ENCODE peak calls at places on chromosomes 12 and 14, in ten cellular contexts. Q is CD8-positive, alpha-beta T cell; E is right cardiac atrium; X is CD4-positive, alpha-beta memory T cell; A is CD4-positive, CD25-positive, alpha-beta regulatory T cell; P is sigmoid colon; K is iPS DF 6.9; I is mammary epithelial cell; R is DND-41; J is fibroblast of lung. V is an unnamed sample.
A peak's percentile ranks its signal among the peaks of the same experiment; 100 is the strongest.

GRCh38 chr14:28294834-28295440 is 471.6 kb upstream of the FOXG1 start:
- DNase-seq in P (no peak), X (no peak), A (no peak), R (no peak), I (peak; percentile 52), J (peak; percentile 22), K (peak; percentile 45), Q (no peak), E (peak; percentile 6), V (no peak)

GRCh38 chr12:102462803-102463499 is 17.4 kb downstream of the IGF1 start:
- DNase-seq in P (no peak), J (peak; percentile 82), A (no peak), K (no peak), Q (no peak), X (no peak), R (no peak), I (no peak), E (no peak), V (no peak)

GRCh38 chr14:93893550-93894329 is 33.4 kb upstream of the FAM181A start:
- DNase-seq in J (no peak), R (no peak), E (peak; percentile 64), Q (no peak), I (no peak), P (no peak), X (no peak), A (no peak), K (peak; percentile 72), V (no peak)

GRCh38 chr14:65941091-65941490 is 528.6 kb downstream of the FUT8 start:
- DNase-seq in R (no peak), I (no peak), X (no peak), P (no peak), Q (no peak), A (no peak), J (no peak), K (no peak), E (no peak), V (no peak)

GRCh38 chr12:121390856-121391255 is 9.1 kb upstream of the RNF34 start:
- DNase-seq in K (no peak), R (no peak), P (no peak), I (peak; percentile 88), A (no peak), Q (no peak), E (no peak), J (no peak), X (no peak), V (no peak)

GRCh38 chr14:73008501-73008900 is 18.4 kb downstream of the ZFYVE1 start:
- DNase-seq in R (no peak), K (no peak), E (no peak), J (peak; percentile 75), P (no peak), I (no peak), X (no peak), A (no peak), Q (no peak), V (no peak)

GRCh38 chr12:76037130-76038105 is 5.8 kb upstream of the PHLDA1 start:
- DNase-seq in P (no peak), E (no peak), I (peak; percentile 70), Q (no peak), A (no peak), J (peak; percentile 93), R (peak; percentile 50), K (no peak), X (peak; percentile 64), V (peak; percentile 63)

GRCh38 chr14:51337520-51337919 is 97.5 kb downstream of the TMX1 start:
- DNase-seq in E (no peak), J (no peak), R (no peak), I (peak; percentile 92), X (no peak), P (no peak), K (no peak), Q (no peak), A (no peak), V (no peak)

GRCh38 chr14:69043598-69044267 is 64.6 kb upstream of the ACTN1 start:
- DNase-seq in E (peak; percentile 61), P (peak; percentile 79), K (no peak), J (peak; percentile 61), Q (no peak), I (no peak), X (no peak), R (no peak), A (no peak), V (no peak)

GRCh38 chr14:69045857-69046351 is 66.8 kb upstream of the ACTN1 start:
- DNase-seq in X (no peak), Q (no peak), K (no peak), P (no peak), R (no peak), A (no peak), I (no peak), E (peak; percentile 72), J (peak; percentile 14), V (no peak)

GRCh38 chr14:69044296-69044695 is 65.2 kb upstream of the ACTN1 start:
- DNase-seq in X (no peak), P (no peak), K (no peak), J (no peak), R (no peak), I (no peak), A (no peak), Q (no peak), E (peak; percentile 35), V (no peak)

GRCh38 chr14:69046468-69046867 is 67.4 kb upstream of the ACTN1 start:
- DNase-seq in P (peak; percentile 83), E (peak; percentile 71), A (no peak), K (no peak), I (no peak), J (peak; percentile 42), X (no peak), Q (no peak), R (no peak), V (no peak)

DNA sequence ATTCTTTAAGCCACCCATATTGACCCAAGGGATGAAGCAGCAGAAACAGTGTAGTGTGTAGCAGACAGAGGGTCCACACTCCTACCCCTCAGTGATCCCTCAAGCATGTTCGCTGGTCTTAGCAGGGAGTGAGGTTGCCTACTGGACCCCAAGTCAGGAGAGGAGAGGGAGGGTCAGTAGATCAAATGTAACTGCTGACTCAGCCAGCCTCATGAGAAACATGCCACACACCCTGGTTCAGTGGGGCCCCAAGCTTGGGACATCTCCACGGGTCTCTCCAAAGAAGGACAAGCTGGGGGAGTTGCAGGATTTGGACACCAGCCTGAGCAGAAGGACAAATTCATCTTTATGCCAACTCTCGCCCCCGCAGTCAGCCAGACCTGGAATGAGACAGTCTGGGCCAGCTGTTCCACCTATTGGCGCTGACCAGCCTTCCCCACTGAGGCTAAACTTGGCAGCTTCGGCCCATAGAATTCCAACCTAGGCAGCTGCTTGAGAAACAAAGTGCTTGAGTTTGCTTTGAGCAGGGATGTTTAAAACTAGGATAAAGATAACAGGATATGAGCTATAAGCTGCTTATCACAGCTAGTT is 66.0 kb upstream of the ACTN1 start:
- DNase-seq in P (no peak), R (no peak), K (no peak), X (no peak), J (peak; percentile 56), A (no peak), Q (no peak), I (peak; percentile 43), E (peak; percentile 73), V (no peak)
- H3K4me1 ChIP-seq in P (peaks cover 68% of the 10 kb centered on the region), R (no peaks in the 10 kb centered on the region), K (peaks cover 13% of the 10 kb centered on the region), X (no peaks in the 10 kb centered on the region), J (peaks cover 34% of the 10 kb centered on the region), A (no peaks in the 10 kb centered on the region), Q (peaks cover 5% of the 10 kb centered on the region), I (peaks cover 17% of the 10 kb centered on the region), E (peaks cover 39% of the 10 kb centered on the region), V (no peaks in the 10 kb centered on the region)

GRCh38 chr12:113525066-113525465 is 53.4 kb upstream of the LHX5 start:
- DNase-seq in Q (no peak), P (no peak), K (no peak), A (no peak), R (no peak), I (no peak), X (no peak), E (no peak), J (no peak), V (no peak)
- H3K9me3 ChIP-seq in Q (no peaks in the 10 kb centered on the region), P (no peaks in the 10 kb centered on the region), K (no peaks in the 10 kb centered on the region), A (no peaks in the 10 kb centered on the region), R (no peaks in the 10 kb centered on the region), I (no peaks in the 10 kb centered on the region), X (no peaks in the 10 kb centered on the region), E (peaks cover 1% of the 10 kb centered on the region), J (no peaks in the 10 kb centered on the region), V (no peaks in the 10 kb centered on the region)

DNA sequence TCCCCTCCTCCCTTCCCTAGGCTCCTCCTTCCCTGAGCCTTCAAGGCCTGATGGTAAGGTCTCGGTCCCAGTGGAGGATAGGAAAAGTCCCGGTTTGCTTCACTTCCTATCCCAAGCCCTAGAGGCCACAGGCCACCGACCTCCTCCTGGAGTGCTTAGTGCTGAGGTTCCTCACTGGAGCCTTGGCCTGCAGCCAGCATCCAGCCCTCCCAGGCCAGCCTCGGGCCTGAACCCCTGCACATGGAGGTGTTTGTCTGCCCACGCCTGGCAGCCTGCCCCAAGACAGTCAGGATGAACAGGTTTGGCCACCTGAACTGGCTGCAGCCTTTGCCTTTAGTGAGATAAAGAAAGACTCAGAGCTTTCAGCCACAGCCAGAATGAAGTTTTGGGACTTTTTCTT is 15.8 kb upstream of the KRT7 start:
- DNase-seq in P (peak; percentile 68), K (no peak), X (no peak), Q (no peak), R (no peak), E (peak; percentile 78), I (peak; percentile 91), J (no peak), A (no peak), V (no peak)
- H3K4me1 ChIP-seq in P (peaks cover 5% of the 10 kb centered on the region), K (no peaks in the 10 kb centered on the region), X (no peaks in the 10 kb centered on the region), Q (no peaks in the 10 kb centered on the region), R (no peaks in the 10 kb centered on the region), E (no peaks in the 10 kb centered on the region), I (peaks cover 64% of the 10 kb centered on the region), J (peaks cover 9% of the 10 kb centered on the region), A (no peaks in the 10 kb centered on the region), V (no peaks in the 10 kb centered on the region)

GRCh38 chr12:131096681-131097181 is 143.0 kb downstream of the ADGRD1 start:
- DNase-seq in J (no peak), R (no peak), I (no peak), K (no peak), A (no peak), X (peak; percentile 14), Q (no peak), P (peak; percentile 44), E (no peak), V (no peak)

GRCh38 chr12:131098178-131098981 is 144.7 kb downstream of the ADGRD1 start:
- DNase-seq in R (no peak), E (peak; percentile 39), P (peak; percentile 61), Q (no peak), I (no peak), X (peak; percentile 3), J (no peak), K (no peak), A (no peak), V (no peak)

GRCh38 chr12:131095826-131096680 is 142.3 kb downstream of the ADGRD1 start:
- DNase-seq in K (no peak), J (no peak), X (no peak), R (no peak), Q (no peak), I (no peak), E (no peak), A (no peak), P (peak; percentile 15), V (no peak)

GRCh38 chr12:131094831-131095805 is 141.4 kb downstream of the ADGRD1 start:
- DNase-seq in Q (no peak), A (no peak), R (no peak), I (no peak), J (no peak), P (peak; percentile 59), X (peak; percentile 19), E (no peak), K (no peak), V (no peak)

DNA sequence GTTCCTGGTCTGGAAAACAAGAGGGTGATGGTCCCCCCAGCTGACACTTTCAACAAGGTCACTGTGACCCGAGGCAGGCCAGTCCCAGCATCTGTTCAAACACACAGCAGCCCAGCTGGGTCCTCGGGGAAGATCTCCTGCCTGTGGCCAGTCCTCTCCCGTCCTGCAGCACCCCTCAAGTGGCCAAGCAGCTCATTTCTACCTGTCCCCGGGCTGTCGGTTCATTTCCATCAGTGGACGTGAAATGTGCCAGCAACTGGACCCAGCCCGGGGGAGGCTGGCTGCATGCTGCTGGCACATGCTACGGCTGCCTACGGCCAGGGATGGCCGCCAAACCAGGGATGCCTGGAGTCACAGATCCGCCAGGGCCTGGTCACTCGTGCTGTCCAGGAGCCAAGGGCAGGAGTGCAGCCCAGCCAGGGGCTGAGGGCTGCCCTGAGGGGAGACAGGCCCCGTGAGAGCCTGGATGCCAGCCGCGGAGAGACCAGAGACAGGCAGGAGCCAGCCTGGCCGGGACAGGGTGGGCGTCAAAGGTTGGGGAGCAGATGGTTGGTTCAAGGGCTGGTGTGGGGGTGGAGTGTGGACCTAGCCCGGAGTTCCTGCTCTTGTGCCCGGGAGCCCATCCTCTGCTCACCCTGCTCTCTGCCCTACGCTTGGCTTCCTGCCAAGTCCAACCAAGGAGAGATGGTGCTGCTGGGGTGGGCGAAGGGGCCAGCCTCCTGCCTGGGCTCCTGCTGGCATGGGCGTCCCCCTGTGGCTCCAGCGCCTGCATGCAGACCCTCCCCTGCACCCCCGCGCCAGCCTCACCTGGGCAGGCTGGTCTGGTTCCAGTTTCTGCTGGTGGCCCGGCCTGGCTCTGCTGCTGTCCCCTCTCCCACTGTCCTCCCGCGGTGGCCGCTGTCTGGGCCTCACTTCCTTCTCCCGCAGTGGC is 143.8 kb downstream of the ADGRD1 start:
- DNase-seq in X (peak; percentile 28), Q (no peak), J (no peak), K (no peak), A (no peak), E (peak; percentile 74), R (no peak), P (peak; percentile 59), I (no peak), V (no peak)
- H3K9me3 ChIP-seq in X (no peaks in the 10 kb centered on the region), Q (no peaks in the 10 kb centered on the region), J (no peaks in the 10 kb centered on the region), K (no peaks in the 10 kb centered on the region), A (no peaks in the 10 kb centered on the region), E (no peaks in the 10 kb centered on the region), R (no peaks in the 10 kb centered on the region), P (no peaks in the 10 kb centered on the region), I (peaks cover 17% of the 10 kb centered on the region), V (no peaks in the 10 kb centered on the region)

V was measured in naive thymus-derived CD4-positive, alpha-beta T cell.